ENCODE peak calls at places on chromosomes 2 and 18, in eight cellular contexts. C, S, N, E, B, U, P and M are unnamed samples.

GRCh38 chr2:207236156-207236935 is 70.6 kb upstream of the KLF7 start:
- DNase-seq in C (no peak), S (no peak), N (no peak), E (no peak), B (no peak), U (no peak), P (no peak), M (no peak)

GRCh38 chr2:230842473-230842872 is 22.3 kb upstream of the ITM2C start:
- DNase-seq in C (no peak), S (no peak), N (peak; percentile 14), E (no peak), B (no peak), U (no peak), P (no peak), M (no peak)

GRCh38 chr2:132779206-132779605 is 109.2 kb upstream of the LYPD1 start:
- DNase-seq in C (no peak), S (no peak), N (no peak), E (no peak), B (no peak), U (no peak), P (no peak), M (no peak)

GRCh38 chr18:21191596-21192307 is 50.3 kb upstream of the GREB1L start:
- DNase-seq in C (peak; percentile 17), S (peak; percentile 71), N (peak; percentile 73), E (no peak), B (peak; percentile 59), U (peak; percentile 55), P (no peak), M (no peak)

GRCh38 chr2:37829202-37829601 is 95.9 kb upstream of the RMDN2 start:
- DNase-seq in C (peak; percentile 77), S (no peak), N (peak; percentile 97), E (no peak), B (no peak), U (peak; percentile 98), P (peak; percentile 92), M (no peak)

GRCh38 chr2:99623035-99623434 is 133.2 kb upstream of the REV1 start:
- DNase-seq in C (no peak), S (no peak), N (no peak), E (no peak), B (no peak), U (no peak), P (no peak), M (no peak)

GRCh38 chr18:23217781-23218180 is 82.5 kb downstream of the CABLES1 start:
- DNase-seq in C (no peak), S (no peak), N (no peak), E (no peak), B (no peak), U (no peak), P (no peak), M (no peak)

GRCh38 chr2:170073288-170073687 is 104.7 kb upstream of the MYO3B start:
- DNase-seq in C (peak; percentile 45), S (no peak), N (peak; percentile 68), E (no peak), B (no peak), U (peak; percentile 71), P (peak; percentile 8), M (no peak)

GRCh38 chr2:6917761-6918421 is 679 bp downstream of the RNF144A start:
- DNase-seq in C (no peak), S (no peak), N (no peak), E (no peak), B (peak; percentile 55), U (no peak), P (no peak), M (no peak)

GRCh38 chr2:98727369-98727749 is 3.6 kb downstream of the MGAT4A start:
- DNase-seq in C (peak; percentile 57), S (no peak), N (no peak), E (no peak), B (no peak), U (no peak), P (no peak), M (no peak)

GRCh38 chr2:85523906-85524566 is 14.9 kb upstream of the MAT2A start:
- DNase-seq in C (no peak), S (no peak), N (peak; percentile 26), E (no peak), B (no peak), U (peak; percentile 61), P (no peak), M (no peak)

GRCh38 chr2:46170011-46170410 is 127.2 kb upstream of the EPAS1 start:
- DNase-seq in C (no peak), S (no peak), N (no peak), E (no peak), B (no peak), U (no peak), P (no peak), M (no peak)

GRCh38 chr18:27704721-27705361 is 472.1 kb downstream of the CDH2 start:
- DNase-seq in C (no peak), S (no peak), N (no peak), E (no peak), B (no peak), U (no peak), P (no peak), M (no peak)

GRCh38 chr2:55062754-55063153 is 12.5 kb upstream of the RTN4 start:
- DNase-seq in C (no peak), S (no peak), N (no peak), E (no peak), B (no peak), U (no peak), P (no peak), M (no peak)

GRCh38 chr2:28750316-28751101 is 1.1 kb upstream of the PPP1CB start:
- DNase-seq in C (peak; percentile 45), S (no peak), N (no peak), E (no peak), B (no peak), U (peak; percentile 50), P (no peak), M (no peak)

GRCh38 chr2:220857371-220857770 is 714.7 kb downstream of the EPHA4 start:
- DNase-seq in C (no peak), S (no peak), N (no peak), E (no peak), B (no peak), U (no peak), P (no peak), M (no peak)

GRCh38 chr2:16182841-16183240 is 242.5 kb downstream of the MYCN start:
- DNase-seq in C (no peak), S (no peak), N (no peak), E (no peak), B (no peak), U (no peak), P (no peak), M (no peak)

GRCh38 chr2:127122351-127123027 is 15.5 kb upstream of the BIN1 start:
- DNase-seq in C (no peak), S (no peak), N (no peak), E (no peak), B (no peak), U (no peak), P (no peak), M (no peak)

GRCh38 chr2:36544638-36545338 is 53.2 kb downstream of the FEZ2 start:
- DNase-seq in C (no peak), S (no peak), N (no peak), E (no peak), B (no peak), U (peak; percentile 52), P (no peak), M (no peak)
- TF ChIP-seq CTCF in C (no peak), S (no peak), N (peak; percentile 45), E (peak; percentile 8), B (no peak), U (peak; percentile 44), P (peak; percentile 46), M (no peak)

GRCh38 chr18:212780-213179 is 54.4 kb downstream of the USP14 start:
- DNase-seq in C (no peak), S (no peak), N (no peak), E (no peak), B (no peak), U (no peak), P (no peak), M (no peak)
- TF ChIP-seq CTCF in C (no peak), S (no peak), N (peak; percentile 30), E (no peak), B (no peak), U (peak; percentile 7), P (no peak), M (no peak)

GRCh38 chr18:70650878-70651277 is 362.0 kb downstream of the SOCS6 start:
- DNase-seq in C (no peak), S (no peak), N (no peak), E (no peak), B (no peak), U (no peak), P (no peak), M (no peak)
- TF ChIP-seq CTCF in C (no peak), S (no peak), N (no peak), E (no peak), B (no peak), U (no peak), P (no peak), M (no peak)

GRCh38 chr18:74082476-74083070 is 65.1 kb downstream of the FBXO15 start:
- DNase-seq in C (no peak), S (peak; percentile 74), N (peak; percentile 34), E (peak; percentile 64), B (no peak), U (peak; percentile 63), P (peak; percentile 4), M (no peak)
- TF ChIP-seq CTCF in C (no peak), S (no peak), N (peak; percentile 40), E (peak; percentile 18), B (no peak), U (peak; percentile 73), P (peak; percentile 79), M (no peak)